ENCODE peak calls at places on chromosomes 12 and 14, in ten cellular contexts. One of them, this sample, is unnamed.

GRCh38 chr12:64083285-64084210 is 138.5 kb downstream of the KICS2 start:
- DNase-seq in A549: peak
- DNase-seq in SK-N-SH: peak
- DNase-seq in pancreas: peak
- DNase-seq in mucosa of descending colon: peak
- DNase-seq in psoas muscle: peak
- DNase-seq in mammary epithelial cell: peak
- DNase-seq in tibial artery: peak
- DNase-seq in foreskin keratinocyte: peak
- DNase-seq in neural progenitor cell: no peak
- DNase-seq in this sample: no peak

GRCh38 chr14:23430733-23431105 is 4.7 kb downstream of the MYH7 start:
- DNase-seq in A549: no peak
- DNase-seq in SK-N-SH: peak
- DNase-seq in pancreas: no peak
- DNase-seq in mucosa of descending colon: no peak
- DNase-seq in psoas muscle: no peak
- DNase-seq in mammary epithelial cell: no peak
- DNase-seq in tibial artery: no peak
- DNase-seq in foreskin keratinocyte: no peak
- DNase-seq in neural progenitor cell: peak
- DNase-seq in this sample: no peak

GRCh38 chr12:104938371-104938770 is 19.7 kb downstream of the SLC41A2 start:
- DNase-seq in A549: no peak
- DNase-seq in SK-N-SH: no peak
- DNase-seq in pancreas: no peak
- DNase-seq in mucosa of descending colon: no peak
- DNase-seq in psoas muscle: no peak
- DNase-seq in mammary epithelial cell: no peak
- DNase-seq in tibial artery: no peak
- DNase-seq in foreskin keratinocyte: no peak
- DNase-seq in neural progenitor cell: no peak
- DNase-seq in this sample: no peak

GRCh38 chr14:80926706-80927384 is 14.7 kb downstream of the CEP128 start:
- DNase-seq in A549: no peak
- DNase-seq in SK-N-SH: no peak
- DNase-seq in pancreas: no peak
- DNase-seq in mucosa of descending colon: no peak
- DNase-seq in psoas muscle: no peak
- DNase-seq in mammary epithelial cell: no peak
- DNase-seq in tibial artery: no peak
- DNase-seq in foreskin keratinocyte: peak
- DNase-seq in neural progenitor cell: no peak
- DNase-seq in this sample: no peak

GRCh38 chr12:93127582-93128331 is 198.7 kb upstream of the EEA1 start:
- DNase-seq in A549: peak
- DNase-seq in SK-N-SH: no peak
- DNase-seq in pancreas: peak
- DNase-seq in mucosa of descending colon: no peak
- DNase-seq in psoas muscle: peak
- DNase-seq in mammary epithelial cell: peak
- DNase-seq in tibial artery: peak
- DNase-seq in foreskin keratinocyte: peak
- DNase-seq in neural progenitor cell: peak
- DNase-seq in this sample: no peak

GRCh38 chr14:69719501-69719951 is 47.4 kb upstream of the SRSF5 start:
- DNase-seq in A549: no peak
- DNase-seq in SK-N-SH: no peak
- DNase-seq in pancreas: no peak
- DNase-seq in mucosa of descending colon: peak
- DNase-seq in psoas muscle: no peak
- DNase-seq in mammary epithelial cell: peak
- DNase-seq in tibial artery: peak
- DNase-seq in foreskin keratinocyte: peak
- DNase-seq in neural progenitor cell: peak
- DNase-seq in this sample: no peak

GRCh38 chr12:132260721-132261120 is 68.7 kb downstream of the GALNT9 start:
- DNase-seq in A549: no peak
- DNase-seq in SK-N-SH: no peak
- DNase-seq in pancreas: no peak
- DNase-seq in mucosa of descending colon: no peak
- DNase-seq in psoas muscle: no peak
- DNase-seq in mammary epithelial cell: no peak
- DNase-seq in tibial artery: no peak
- DNase-seq in foreskin keratinocyte: no peak
- DNase-seq in neural progenitor cell: no peak
- DNase-seq in this sample: no peak

GRCh38 chr14:69755299-69755698 is 11.6 kb upstream of the SRSF5 start:
- DNase-seq in A549: no peak
- DNase-seq in SK-N-SH: no peak
- DNase-seq in pancreas: no peak
- DNase-seq in mucosa of descending colon: no peak
- DNase-seq in psoas muscle: no peak
- DNase-seq in mammary epithelial cell: no peak
- DNase-seq in tibial artery: no peak
- DNase-seq in foreskin keratinocyte: no peak
- DNase-seq in neural progenitor cell: no peak
- DNase-seq in this sample: no peak

GRCh38 chr12:132329739-132330548 is 555 bp upstream of the GALNT9 start:
- DNase-seq in A549: no peak
- DNase-seq in SK-N-SH: no peak
- DNase-seq in pancreas: no peak
- DNase-seq in mucosa of descending colon: no peak
- DNase-seq in psoas muscle: no peak
- DNase-seq in mammary epithelial cell: no peak
- DNase-seq in tibial artery: no peak
- DNase-seq in foreskin keratinocyte: no peak
- DNase-seq in neural progenitor cell: peak
- DNase-seq in this sample: no peak

GRCh38 chr12:10088955-10089354 is 9.8 kb downstream of the CLEC1A start:
- DNase-seq in A549: no peak
- DNase-seq in SK-N-SH: no peak
- DNase-seq in pancreas: no peak
- DNase-seq in mucosa of descending colon: no peak
- DNase-seq in psoas muscle: no peak
- DNase-seq in mammary epithelial cell: no peak
- DNase-seq in tibial artery: no peak
- DNase-seq in foreskin keratinocyte: no peak
- DNase-seq in neural progenitor cell: no peak
- DNase-seq in this sample: no peak

GRCh38 chr14:75249251-75249957 is 29.2 kb upstream of the FOS start:
- DNase-seq in A549: no peak
- DNase-seq in SK-N-SH: no peak
- DNase-seq in pancreas: peak
- DNase-seq in mucosa of descending colon: no peak
- DNase-seq in psoas muscle: peak
- DNase-seq in mammary epithelial cell: no peak
- DNase-seq in tibial artery: peak
- DNase-seq in foreskin keratinocyte: peak
- DNase-seq in neural progenitor cell: peak
- DNase-seq in this sample: no peak

DNA sequence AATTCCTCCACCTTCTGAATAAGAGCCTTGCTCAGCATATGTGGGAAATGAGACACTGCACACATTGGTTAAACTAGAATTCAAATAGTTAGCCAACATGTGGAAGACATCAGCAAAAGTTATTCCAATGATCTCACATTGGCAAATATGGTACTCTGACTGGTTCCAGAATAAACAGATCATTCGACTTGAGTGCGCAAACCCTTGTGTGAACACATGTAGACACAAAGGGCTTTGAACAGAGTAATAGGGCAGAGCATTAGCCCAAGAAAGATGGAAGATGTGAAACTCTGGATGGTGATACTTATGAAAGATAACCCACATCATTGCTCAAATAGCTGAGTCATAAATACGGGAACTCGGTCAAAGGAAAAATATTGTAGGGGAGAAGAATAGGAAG is 1133.4 kb upstream of the SEL1L start:
- DNase-seq in A549: peak
- DNase-seq in SK-N-SH: no peak
- DNase-seq in pancreas: no peak
- DNase-seq in mucosa of descending colon: no peak
- DNase-seq in psoas muscle: no peak
- DNase-seq in mammary epithelial cell: no peak
- DNase-seq in tibial artery: no peak
- DNase-seq in foreskin keratinocyte: peak
- DNase-seq in neural progenitor cell: no peak
- DNase-seq in this sample: no peak
- TF ChIP-seq CTCF in A549: no peak
- TF ChIP-seq CTCF in SK-N-SH: no peak
- TF ChIP-seq CTCF in pancreas: no peak
- TF ChIP-seq CTCF in mucosa of descending colon: no peak
- TF ChIP-seq CTCF in psoas muscle: no peak
- TF ChIP-seq CTCF in mammary epithelial cell: no peak
- TF ChIP-seq CTCF in tibial artery: no peak
- TF ChIP-seq CTCF in foreskin keratinocyte: no peak
- TF ChIP-seq CTCF in neural progenitor cell: no peak
- TF ChIP-seq CTCF in this sample: no peak

GRCh38 chr12:108235231-108235959 is 103.7 kb downstream of the CMKLR1 start:
- DNase-seq in A549: no peak
- DNase-seq in SK-N-SH: no peak
- DNase-seq in pancreas: no peak
- DNase-seq in mucosa of descending colon: no peak
- DNase-seq in psoas muscle: no peak
- DNase-seq in mammary epithelial cell: no peak
- DNase-seq in tibial artery: no peak
- DNase-seq in foreskin keratinocyte: no peak
- DNase-seq in neural progenitor cell: peak
- DNase-seq in this sample: no peak

GRCh38 chr12:108236366-108236765 is 102.7 kb downstream of the CMKLR1 start:
- DNase-seq in A549: no peak
- DNase-seq in SK-N-SH: no peak
- DNase-seq in pancreas: no peak
- DNase-seq in mucosa of descending colon: no peak
- DNase-seq in psoas muscle: no peak
- DNase-seq in mammary epithelial cell: no peak
- DNase-seq in tibial artery: no peak
- DNase-seq in foreskin keratinocyte: no peak
- DNase-seq in neural progenitor cell: no peak
- DNase-seq in this sample: no peak

GRCh38 chr12:108238474-108238873 is 100.6 kb downstream of the CMKLR1 start:
- DNase-seq in A549: no peak
- DNase-seq in SK-N-SH: no peak
- DNase-seq in pancreas: no peak
- DNase-seq in mucosa of descending colon: no peak
- DNase-seq in psoas muscle: no peak
- DNase-seq in mammary epithelial cell: no peak
- DNase-seq in tibial artery: no peak
- DNase-seq in foreskin keratinocyte: no peak
- DNase-seq in neural progenitor cell: no peak
- DNase-seq in this sample: no peak

GRCh38 chr12:108239378-108239777 is 99.7 kb downstream of the CMKLR1 start:
- DNase-seq in A549: no peak
- DNase-seq in SK-N-SH: no peak
- DNase-seq in pancreas: no peak
- DNase-seq in mucosa of descending colon: no peak
- DNase-seq in psoas muscle: no peak
- DNase-seq in mammary epithelial cell: no peak
- DNase-seq in tibial artery: no peak
- DNase-seq in foreskin keratinocyte: no peak
- DNase-seq in neural progenitor cell: no peak
- DNase-seq in this sample: no peak

GRCh38 chr12:108237272-108237671 is 101.8 kb downstream of the CMKLR1 start:
- DNase-seq in A549: peak
- DNase-seq in SK-N-SH: no peak
- DNase-seq in pancreas: no peak
- DNase-seq in mucosa of descending colon: no peak
- DNase-seq in psoas muscle: no peak
- DNase-seq in mammary epithelial cell: no peak
- DNase-seq in tibial artery: no peak
- DNase-seq in foreskin keratinocyte: no peak
- DNase-seq in neural progenitor cell: peak
- DNase-seq in this sample: no peak
- TF ChIP-seq CTCF in A549: no peak
- TF ChIP-seq CTCF in SK-N-SH: peak
- TF ChIP-seq CTCF in pancreas: no peak
- TF ChIP-seq CTCF in mucosa of descending colon: no peak
- TF ChIP-seq CTCF in psoas muscle: no peak
- TF ChIP-seq CTCF in mammary epithelial cell: peak
- TF ChIP-seq CTCF in tibial artery: no peak
- TF ChIP-seq CTCF in foreskin keratinocyte: peak
- TF ChIP-seq CTCF in neural progenitor cell: peak
- TF ChIP-seq CTCF in this sample: no peak

GRCh38 chr12:57754411-57755193 is at the start of gene MARCHF9:
- DNase-seq in A549: peak
- DNase-seq in SK-N-SH: peak
- DNase-seq in pancreas: peak
- DNase-seq in mucosa of descending colon: peak
- DNase-seq in psoas muscle: no peak
- DNase-seq in mammary epithelial cell: peak
- DNase-seq in tibial artery: peak
- DNase-seq in foreskin keratinocyte: peak
- DNase-seq in neural progenitor cell: peak
- DNase-seq in this sample: no peak

GRCh38 chr12:57755454-57756372 is 810 bp downstream of the MARCHF9 start:
- DNase-seq in A549: no peak
- DNase-seq in SK-N-SH: peak
- DNase-seq in pancreas: peak
- DNase-seq in mucosa of descending colon: peak
- DNase-seq in psoas muscle: peak
- DNase-seq in mammary epithelial cell: no peak
- DNase-seq in tibial artery: no peak
- DNase-seq in foreskin keratinocyte: no peak
- DNase-seq in neural progenitor cell: peak
- DNase-seq in this sample: no peak

GRCh38 chr12:57755194-57755453 is 221 bp downstream of the MARCHF9 start:
- DNase-seq in A549: no peak
- DNase-seq in SK-N-SH: no peak
- DNase-seq in pancreas: no peak
- DNase-seq in mucosa of descending colon: no peak
- DNase-seq in psoas muscle: no peak
- DNase-seq in mammary epithelial cell: no peak
- DNase-seq in tibial artery: no peak
- DNase-seq in foreskin keratinocyte: no peak
- DNase-seq in neural progenitor cell: no peak
- DNase-seq in this sample: no peak

GRCh38 chr12:57752668-57753000 is 524 bp upstream of the CDK4 start:
- DNase-seq in A549: no peak
- DNase-seq in SK-N-SH: no peak
- DNase-seq in pancreas: no peak
- DNase-seq in mucosa of descending colon: no peak
- DNase-seq in psoas muscle: no peak
- DNase-seq in mammary epithelial cell: no peak
- DNase-seq in tibial artery: no peak
- DNase-seq in foreskin keratinocyte: no peak
- DNase-seq in neural progenitor cell: no peak
- DNase-seq in this sample: no peak

GRCh38 chr12:57753938-57754337 is 965 bp upstream of the MARCHF9 start:
- DNase-seq in A549: no peak
- DNase-seq in SK-N-SH: no peak
- DNase-seq in pancreas: no peak
- DNase-seq in mucosa of descending colon: no peak
- DNase-seq in psoas muscle: no peak
- DNase-seq in mammary epithelial cell: no peak
- DNase-seq in tibial artery: no peak
- DNase-seq in foreskin keratinocyte: no peak
- DNase-seq in neural progenitor cell: no peak
- DNase-seq in this sample: no peak
- TF ChIP-seq CTCF in A549: no peak
- TF ChIP-seq CTCF in SK-N-SH: no peak
- TF ChIP-seq CTCF in pancreas: no peak
- TF ChIP-seq CTCF in mucosa of descending colon: no peak
- TF ChIP-seq CTCF in psoas muscle: no peak
- TF ChIP-seq CTCF in mammary epithelial cell: no peak
- TF ChIP-seq CTCF in tibial artery: no peak
- TF ChIP-seq CTCF in foreskin keratinocyte: no peak
- TF ChIP-seq CTCF in neural progenitor cell: no peak
- TF ChIP-seq CTCF in this sample: no peak

GRCh38 chr14:52015411-52016030 is 26.2 kb downstream of the RTRAF start:
- DNase-seq in A549: peak
- DNase-seq in SK-N-SH: peak
- DNase-seq in pancreas: no peak
- DNase-seq in mucosa of descending colon: no peak
- DNase-seq in psoas muscle: no peak
- DNase-seq in mammary epithelial cell: no peak
- DNase-seq in tibial artery: no peak
- DNase-seq in foreskin keratinocyte: no peak
- DNase-seq in neural progenitor cell: peak
- DNase-seq in this sample: no peak
- TF ChIP-seq CTCF in A549: peak
- TF ChIP-seq CTCF in SK-N-SH: peak
- TF ChIP-seq CTCF in pancreas: no peak
- TF ChIP-seq CTCF in mucosa of descending colon: no peak
- TF ChIP-seq CTCF in psoas muscle: no peak
- TF ChIP-seq CTCF in mammary epithelial cell: peak
- TF ChIP-seq CTCF in tibial artery: peak
- TF ChIP-seq CTCF in foreskin keratinocyte: peak
- TF ChIP-seq CTCF in neural progenitor cell: peak
- TF ChIP-seq CTCF in this sample: no peak